ENCODE peak calls at places on chromosomes 2 and 18, in five cellular contexts. One of them, this sample, is unnamed.

GRCh38 chr18:74013955-74014354 is 133.7 kb downstream of the FBXO15 start:
- DNase-seq in AG10803: peak; percentile 70
- DNase-seq in AG09309: peak; percentile 74
- DNase-seq in NCI-H1105 treated with DMSO at 0.1 percent for 48 hours: no peak
- DNase-seq in effector CD4-positive, alpha-beta T cell: no peak
- DNase-seq in this sample: no peak

GRCh38 chr2:230457073-230457768 is 41.2 kb downstream of the SP100 start:
- DNase-seq in NCI-H1105 treated with DMSO at 0.1 percent for 48 hours: no peak
- DNase-seq in effector CD4-positive, alpha-beta T cell: no peak
- DNase-seq in AG10803: no peak
- DNase-seq in AG09309: no peak
- DNase-seq in this sample: no peak

GRCh38 chr2:151630372-151630771 is 103.9 kb downstream of the NEB start:
- DNase-seq in AG10803: no peak
- DNase-seq in AG09309: no peak
- DNase-seq in NCI-H1105 treated with DMSO at 0.1 percent for 48 hours: no peak
- DNase-seq in effector CD4-positive, alpha-beta T cell: no peak
- DNase-seq in this sample: no peak

GRCh38 chr18:7122376-7122775 is 4.8 kb upstream of the LAMA1 start:
- DNase-seq in AG10803: no peak
- DNase-seq in effector CD4-positive, alpha-beta T cell: no peak
- DNase-seq in AG09309: no peak
- DNase-seq in NCI-H1105 treated with DMSO at 0.1 percent for 48 hours: no peak
- DNase-seq in this sample: no peak

GRCh38 chr2:241701155-241701404 is 759 bp upstream of the ING5 start:
- DNase-seq in NCI-H1105 treated with DMSO at 0.1 percent for 48 hours: peak; percentile 85
- DNase-seq in AG10803: peak; percentile 76
- DNase-seq in effector CD4-positive, alpha-beta T cell: no peak
- DNase-seq in AG09309: no peak
- DNase-seq in this sample: no peak

GRCh38 chr2:173370198-173370597 is 15.5 kb downstream of the CDCA7 start:
- DNase-seq in effector CD4-positive, alpha-beta T cell: no peak
- DNase-seq in AG09309: no peak
- DNase-seq in AG10803: no peak
- DNase-seq in NCI-H1105 treated with DMSO at 0.1 percent for 48 hours: no peak
- DNase-seq in this sample: no peak

GRCh38 chr2:28408764-28409599 is 16.3 kb downstream of the FOSL2 start:
- DNase-seq in AG09309: peak; percentile 93
- DNase-seq in NCI-H1105 treated with DMSO at 0.1 percent for 48 hours: no peak
- DNase-seq in effector CD4-positive, alpha-beta T cell: peak; percentile 63
- DNase-seq in AG10803: peak; percentile 62
- DNase-seq in this sample: peak; percentile 73

GRCh38 chr18:42689310-42689709 is 426.2 kb downstream of the RIT2 start:
- DNase-seq in NCI-H1105 treated with DMSO at 0.1 percent for 48 hours: no peak
- DNase-seq in AG10803: no peak
- DNase-seq in AG09309: no peak
- DNase-seq in effector CD4-positive, alpha-beta T cell: no peak
- DNase-seq in this sample: no peak

GRCh38 chr2:9212661-9213411 is 6.2 kb downstream of the ASAP2 start:
- DNase-seq in AG10803: no peak
- DNase-seq in NCI-H1105 treated with DMSO at 0.1 percent for 48 hours: no peak
- DNase-seq in effector CD4-positive, alpha-beta T cell: no peak
- DNase-seq in AG09309: no peak
- DNase-seq in this sample: no peak

GRCh38 chr2:240437861-240438809 is 2.7 kb downstream of the GPC1 start:
- DNase-seq in AG09309: peak; percentile 16
- DNase-seq in NCI-H1105 treated with DMSO at 0.1 percent for 48 hours: peak; percentile 10
- DNase-seq in AG10803: peak; percentile 55
- DNase-seq in effector CD4-positive, alpha-beta T cell: peak; percentile 53
- DNase-seq in this sample: peak; percentile 20

GRCh38 chr2:230640540-230641011 is 72.1 kb upstream of the CAB39 start:
- DNase-seq in NCI-H1105 treated with DMSO at 0.1 percent for 48 hours: no peak
- DNase-seq in AG09309: peak; percentile 54
- DNase-seq in AG10803: no peak
- DNase-seq in effector CD4-positive, alpha-beta T cell: no peak
- DNase-seq in this sample: no peak

GRCh38 chr2:235711527-235711926 is 217.7 kb downstream of the AGAP1 start:
- DNase-seq in effector CD4-positive, alpha-beta T cell: no peak
- DNase-seq in NCI-H1105 treated with DMSO at 0.1 percent for 48 hours: no peak
- DNase-seq in AG09309: no peak
- DNase-seq in AG10803: no peak
- DNase-seq in this sample: no peak

GRCh38 chr2:84858123-84858522 is 22.8 kb downstream of the TRABD2A start:
- DNase-seq in effector CD4-positive, alpha-beta T cell: no peak
- DNase-seq in NCI-H1105 treated with DMSO at 0.1 percent for 48 hours: no peak
- DNase-seq in AG09309: no peak
- DNase-seq in AG10803: no peak
- DNase-seq in this sample: no peak

GRCh38 chr2:95023222-95023597 is 2.3 kb upstream of the MAL start:
- DNase-seq in effector CD4-positive, alpha-beta T cell: peak; percentile 55
- DNase-seq in AG10803: no peak
- DNase-seq in NCI-H1105 treated with DMSO at 0.1 percent for 48 hours: peak; percentile 40
- DNase-seq in AG09309: no peak
- DNase-seq in this sample: peak; percentile 33

GRCh38 chr2:213104089-213104902 is 47.1 kb downstream of the IKZF2 start:
- DNase-seq in AG10803: peak; percentile 18
- DNase-seq in NCI-H1105 treated with DMSO at 0.1 percent for 48 hours: no peak
- DNase-seq in effector CD4-positive, alpha-beta T cell: no peak
- DNase-seq in AG09309: no peak
- DNase-seq in this sample: no peak

GRCh38 chr2:106798826-106799552 is 87.0 kb downstream of the ST6GAL2 start:
- DNase-seq in AG09309: no peak
- DNase-seq in effector CD4-positive, alpha-beta T cell: no peak
- DNase-seq in AG10803: peak; percentile 12
- DNase-seq in NCI-H1105 treated with DMSO at 0.1 percent for 48 hours: no peak
- DNase-seq in this sample: no peak

GRCh38 chr2:86368181-86368824 is 30.9 kb upstream of the REEP1 start:
- DNase-seq in NCI-H1105 treated with DMSO at 0.1 percent for 48 hours: peak; percentile 26
- DNase-seq in AG09309: no peak
- DNase-seq in effector CD4-positive, alpha-beta T cell: peak; percentile 6
- DNase-seq in AG10803: peak; percentile 31
- DNase-seq in this sample: no peak

GRCh38 chr18:568731-569130 is 11.4 kb upstream of the CETN1 start:
- DNase-seq in AG09309: no peak
- DNase-seq in NCI-H1105 treated with DMSO at 0.1 percent for 48 hours: no peak
- DNase-seq in AG10803: no peak
- DNase-seq in effector CD4-positive, alpha-beta T cell: no peak
- DNase-seq in this sample: no peak

GRCh38 chr2:42063383-42064171 is 15.8 kb downstream of the PKDCC start:
- DNase-seq in AG10803: peak; percentile 93
- DNase-seq in NCI-H1105 treated with DMSO at 0.1 percent for 48 hours: no peak
- DNase-seq in effector CD4-positive, alpha-beta T cell: no peak
- DNase-seq in AG09309: peak; percentile 48
- DNase-seq in this sample: no peak

GRCh38 chr18:35463050-35463449 is 34.7 kb downstream of the INO80C start:
- DNase-seq in NCI-H1105 treated with DMSO at 0.1 percent for 48 hours: no peak
- DNase-seq in AG10803: no peak
- DNase-seq in effector CD4-positive, alpha-beta T cell: no peak
- DNase-seq in AG09309: no peak
- DNase-seq in this sample: no peak

GRCh38 chr18:48797841-48798255 is 152.9 kb downstream of the SMAD7 start:
- DNase-seq in NCI-H1105 treated with DMSO at 0.1 percent for 48 hours: no peak
- DNase-seq in effector CD4-positive, alpha-beta T cell: no peak
- DNase-seq in AG09309: no peak
- DNase-seq in AG10803: no peak
- DNase-seq in this sample: no peak

GRCh38 chr2:129935118-129935517 is 44.3 kb upstream of the RAB6C start:
- DNase-seq in effector CD4-positive, alpha-beta T cell: no peak
- DNase-seq in NCI-H1105 treated with DMSO at 0.1 percent for 48 hours: no peak
- DNase-seq in AG09309: no peak
- DNase-seq in AG10803: peak; percentile 53
- DNase-seq in this sample: no peak

GRCh38 chr18:34880882-34881852 is 160.0 kb upstream of the MAPRE2 start:
- DNase-seq in effector CD4-positive, alpha-beta T cell: no peak
- DNase-seq in NCI-H1105 treated with DMSO at 0.1 percent for 48 hours: peak; percentile 20
- DNase-seq in AG10803: no peak
- DNase-seq in AG09309: no peak
- DNase-seq in this sample: no peak

GRCh38 chr2:117945296-117945695 is 68.6 kb downstream of the CCDC93 start:
- DNase-seq in effector CD4-positive, alpha-beta T cell: no peak
- DNase-seq in NCI-H1105 treated with DMSO at 0.1 percent for 48 hours: no peak
- DNase-seq in AG09309: no peak
- DNase-seq in AG10803: no peak
- DNase-seq in this sample: no peak

GRCh38 chr18:49510393-49511115 is 23.5 kb upstream of the C18orf32 start:
- DNase-seq in AG09309: no peak
- DNase-seq in NCI-H1105 treated with DMSO at 0.1 percent for 48 hours: peak; percentile 87
- DNase-seq in effector CD4-positive, alpha-beta T cell: peak; percentile 16
- DNase-seq in AG10803: peak; percentile 50
- DNase-seq in this sample: no peak

GRCh38 chr2:38279201-38279600 is 97.9 kb downstream of the ATL2 start:
- DNase-seq in effector CD4-positive, alpha-beta T cell: no peak
- DNase-seq in NCI-H1105 treated with DMSO at 0.1 percent for 48 hours: no peak
- DNase-seq in AG09309: no peak
- DNase-seq in AG10803: no peak
- DNase-seq in this sample: no peak

GRCh38 chr18:28136071-28136470 is 40.9 kb downstream of the CDH2 start:
- DNase-seq in AG10803: no peak
- DNase-seq in NCI-H1105 treated with DMSO at 0.1 percent for 48 hours: no peak
- DNase-seq in AG09309: no peak
- DNase-seq in effector CD4-positive, alpha-beta T cell: no peak
- DNase-seq in this sample: no peak

GRCh38 chr2:134141598-134142340 is 112.1 kb upstream of the MGAT5 start:
- DNase-seq in NCI-H1105 treated with DMSO at 0.1 percent for 48 hours: no peak
- DNase-seq in effector CD4-positive, alpha-beta T cell: no peak
- DNase-seq in AG10803: no peak
- DNase-seq in AG09309: no peak
- DNase-seq in this sample: no peak

GRCh38 chr18:63834471-63835113 is 52.9 kb upstream of the SERPINB2 start:
- DNase-seq in NCI-H1105 treated with DMSO at 0.1 percent for 48 hours: no peak
- DNase-seq in AG09309: peak; percentile 56
- DNase-seq in effector CD4-positive, alpha-beta T cell: no peak
- DNase-seq in AG10803: no peak
- DNase-seq in this sample: no peak

GRCh38 chr2:239994086-239994485 is 31.1 kb downstream of the NDUFA10 start:
- DNase-seq in effector CD4-positive, alpha-beta T cell: no peak
- DNase-seq in NCI-H1105 treated with DMSO at 0.1 percent for 48 hours: no peak
- DNase-seq in AG10803: no peak
- DNase-seq in AG09309: no peak
- DNase-seq in this sample: no peak

GRCh38 chr2:15953891-15954680 is 13.7 kb downstream of the MYCN start:
- DNase-seq in AG09309: no peak
- DNase-seq in effector CD4-positive, alpha-beta T cell: no peak
- DNase-seq in NCI-H1105 treated with DMSO at 0.1 percent for 48 hours: no peak
- DNase-seq in AG10803: no peak
- DNase-seq in this sample: no peak

GRCh38 chr18:47775961-47776360 is 154.5 kb downstream of the SMAD2 start:
- DNase-seq in effector CD4-positive, alpha-beta T cell: no peak
- DNase-seq in AG10803: peak; percentile 32
- DNase-seq in NCI-H1105 treated with DMSO at 0.1 percent for 48 hours: no peak
- DNase-seq in AG09309: peak; percentile 33
- DNase-seq in this sample: no peak

GRCh38 chr2:46306320-46306719 is 9.1 kb downstream of the EPAS1 start:
- DNase-seq in AG09309: no peak
- DNase-seq in effector CD4-positive, alpha-beta T cell: no peak
- DNase-seq in AG10803: peak; percentile 54
- DNase-seq in NCI-H1105 treated with DMSO at 0.1 percent for 48 hours: peak; percentile 66
- DNase-seq in this sample: no peak

GRCh38 chr2:177334940-177335543 is 57.5 kb upstream of the AGPS start:
- DNase-seq in AG10803: peak; percentile 51
- DNase-seq in NCI-H1105 treated with DMSO at 0.1 percent for 48 hours: peak; percentile 67
- DNase-seq in AG09309: no peak
- DNase-seq in effector CD4-positive, alpha-beta T cell: no peak
- DNase-seq in this sample: no peak

GRCh38 chr18:5543036-5543671 is 643 bp downstream of the EPB41L3 start:
- DNase-seq in AG10803: no peak
- DNase-seq in effector CD4-positive, alpha-beta T cell: no peak
- DNase-seq in AG09309: no peak
- DNase-seq in NCI-H1105 treated with DMSO at 0.1 percent for 48 hours: no peak
- DNase-seq in this sample: no peak

GRCh38 chr2:170715932-170716777 is 1.0 kb downstream of the SP5 start:
- DNase-seq in AG10803: no peak
- DNase-seq in NCI-H1105 treated with DMSO at 0.1 percent for 48 hours: no peak
- DNase-seq in effector CD4-positive, alpha-beta T cell: no peak
- DNase-seq in AG09309: no peak
- DNase-seq in this sample: no peak

GRCh38 chr2:3959372-3959771 is 256.0 kb downstream of the DCDC2C start:
- DNase-seq in effector CD4-positive, alpha-beta T cell: no peak
- DNase-seq in NCI-H1105 treated with DMSO at 0.1 percent for 48 hours: peak; percentile 82
- DNase-seq in AG09309: no peak
- DNase-seq in AG10803: peak; percentile 10
- DNase-seq in this sample: no peak

GRCh38 chr2:207419331-207419730 is 110.4 kb upstream of the CREB1 start:
- DNase-seq in effector CD4-positive, alpha-beta T cell: no peak
- DNase-seq in AG09309: no peak
- DNase-seq in NCI-H1105 treated with DMSO at 0.1 percent for 48 hours: no peak
- DNase-seq in AG10803: no peak
- DNase-seq in this sample: no peak

This sample was measured in T-helper 22 cell.